ENCODE peak calls at places on chromosomes 7 and 10, in eight cellular contexts. One of them, this sample, is unnamed.

GRCh38 chr10:16941865-16942264 is 124.6 kb upstream of the RSU1 start:
- DNase-seq in fibroblast of pulmonary artery: no peak
- DNase-seq in choroid plexus epithelial cell: no peak
- DNase-seq in activated T-helper 1 cell treated with anti-CD3 and anti-CD28 coated beads, Interleukin-12 subunit alpha, Interleukin-12 subunit beta, Interleukin-2, Interleukin-4 antibody, amounts not matched to agents 30 ng/mL and 10 ng/mL and 1 ng/mL, durations not matched to agents 14 hours and 24 hours and 36 hours: no peak
- DNase-seq in tibial artery: no peak
- DNase-seq in activated naive CD4-positive, alpha-beta T cell treated with Interleukin-2 at 50 U/mL for 16 hours: no peak
- DNase-seq in activated T-cell treated with anti-CD3 and anti-CD28 coated beads for 1 hour: no peak
- DNase-seq in stimulated activated CD4-positive, alpha-beta T cell treated with anti-CD3 and anti-CD28 coated beads, Interleukin-15, amount 100 ng/mL, for 24 hours: no peak
- DNase-seq in this sample: no peak

GRCh38 chr10:89352039-89352597 is 24.3 kb downstream of the IFIT3 start:
- DNase-seq in fibroblast of pulmonary artery: peak; percentile 95
- DNase-seq in choroid plexus epithelial cell: peak; percentile 97
- DNase-seq in activated T-helper 1 cell treated with anti-CD3 and anti-CD28 coated beads, Interleukin-12 subunit alpha, Interleukin-12 subunit beta, Interleukin-2, Interleukin-4 antibody, amounts not matched to agents 30 ng/mL and 10 ng/mL and 1 ng/mL, durations not matched to agents 14 hours and 24 hours and 36 hours: no peak
- DNase-seq in tibial artery: peak; percentile 62
- DNase-seq in activated naive CD4-positive, alpha-beta T cell treated with Interleukin-2 at 50 U/mL for 16 hours: no peak
- DNase-seq in activated T-cell treated with anti-CD3 and anti-CD28 coated beads for 1 hour: no peak
- DNase-seq in stimulated activated CD4-positive, alpha-beta T cell treated with anti-CD3 and anti-CD28 coated beads, Interleukin-15, amount 100 ng/mL, for 24 hours: no peak
- DNase-seq in this sample: no peak

GRCh38 chr10:29691564-29692064 is 56.8 kb upstream of the SVIL start:
- DNase-seq in fibroblast of pulmonary artery: peak; percentile 71
- DNase-seq in choroid plexus epithelial cell: peak; percentile 62
- DNase-seq in activated T-helper 1 cell treated with anti-CD3 and anti-CD28 coated beads, Interleukin-12 subunit alpha, Interleukin-12 subunit beta, Interleukin-2, Interleukin-4 antibody, amounts not matched to agents 30 ng/mL and 10 ng/mL and 1 ng/mL, durations not matched to agents 14 hours and 24 hours and 36 hours: no peak
- DNase-seq in tibial artery: peak; percentile 59
- DNase-seq in activated naive CD4-positive, alpha-beta T cell treated with Interleukin-2 at 50 U/mL for 16 hours: no peak
- DNase-seq in activated T-cell treated with anti-CD3 and anti-CD28 coated beads for 1 hour: no peak
- DNase-seq in stimulated activated CD4-positive, alpha-beta T cell treated with anti-CD3 and anti-CD28 coated beads, Interleukin-15, amount 100 ng/mL, for 24 hours: no peak
- DNase-seq in this sample: no peak

GRCh38 chr10:85946713-85947326 is 419.8 kb downstream of the GRID1 start:
- DNase-seq in fibroblast of pulmonary artery: no peak
- DNase-seq in choroid plexus epithelial cell: no peak
- DNase-seq in activated T-helper 1 cell treated with anti-CD3 and anti-CD28 coated beads, Interleukin-12 subunit alpha, Interleukin-12 subunit beta, Interleukin-2, Interleukin-4 antibody, amounts not matched to agents 30 ng/mL and 10 ng/mL and 1 ng/mL, durations not matched to agents 14 hours and 24 hours and 36 hours: no peak
- DNase-seq in tibial artery: no peak
- DNase-seq in activated naive CD4-positive, alpha-beta T cell treated with Interleukin-2 at 50 U/mL for 16 hours: no peak
- DNase-seq in activated T-cell treated with anti-CD3 and anti-CD28 coated beads for 1 hour: no peak
- DNase-seq in stimulated activated CD4-positive, alpha-beta T cell treated with anti-CD3 and anti-CD28 coated beads, Interleukin-15, amount 100 ng/mL, for 24 hours: no peak
- DNase-seq in this sample: no peak

GRCh38 chr7:70133291-70133690 is 535.0 kb downstream of the AUTS2 start:
- DNase-seq in fibroblast of pulmonary artery: no peak
- DNase-seq in choroid plexus epithelial cell: no peak
- DNase-seq in activated T-helper 1 cell treated with anti-CD3 and anti-CD28 coated beads, Interleukin-12 subunit alpha, Interleukin-12 subunit beta, Interleukin-2, Interleukin-4 antibody, amounts not matched to agents 30 ng/mL and 10 ng/mL and 1 ng/mL, durations not matched to agents 14 hours and 24 hours and 36 hours: no peak
- DNase-seq in tibial artery: no peak
- DNase-seq in activated naive CD4-positive, alpha-beta T cell treated with Interleukin-2 at 50 U/mL for 16 hours: no peak
- DNase-seq in activated T-cell treated with anti-CD3 and anti-CD28 coated beads for 1 hour: no peak
- DNase-seq in stimulated activated CD4-positive, alpha-beta T cell treated with anti-CD3 and anti-CD28 coated beads, Interleukin-15, amount 100 ng/mL, for 24 hours: no peak
- DNase-seq in this sample: no peak

GRCh38 chr10:85548038-85548437 is 818.6 kb downstream of the GRID1 start:
- DNase-seq in fibroblast of pulmonary artery: peak; percentile 24
- DNase-seq in choroid plexus epithelial cell: peak; percentile 47
- DNase-seq in activated T-helper 1 cell treated with anti-CD3 and anti-CD28 coated beads, Interleukin-12 subunit alpha, Interleukin-12 subunit beta, Interleukin-2, Interleukin-4 antibody, amounts not matched to agents 30 ng/mL and 10 ng/mL and 1 ng/mL, durations not matched to agents 14 hours and 24 hours and 36 hours: no peak
- DNase-seq in tibial artery: no peak
- DNase-seq in activated naive CD4-positive, alpha-beta T cell treated with Interleukin-2 at 50 U/mL for 16 hours: peak; percentile 4
- DNase-seq in activated T-cell treated with anti-CD3 and anti-CD28 coated beads for 1 hour: no peak
- DNase-seq in stimulated activated CD4-positive, alpha-beta T cell treated with anti-CD3 and anti-CD28 coated beads, Interleukin-15, amount 100 ng/mL, for 24 hours: peak; percentile 17
- DNase-seq in this sample: no peak

GRCh38 chr10:17668435-17669184 is 24.7 kb downstream of the STAM start:
- DNase-seq in fibroblast of pulmonary artery: no peak
- DNase-seq in choroid plexus epithelial cell: no peak
- DNase-seq in activated T-helper 1 cell treated with anti-CD3 and anti-CD28 coated beads, Interleukin-12 subunit alpha, Interleukin-12 subunit beta, Interleukin-2, Interleukin-4 antibody, amounts not matched to agents 30 ng/mL and 10 ng/mL and 1 ng/mL, durations not matched to agents 14 hours and 24 hours and 36 hours: no peak
- DNase-seq in tibial artery: no peak
- DNase-seq in activated naive CD4-positive, alpha-beta T cell treated with Interleukin-2 at 50 U/mL for 16 hours: no peak
- DNase-seq in activated T-cell treated with anti-CD3 and anti-CD28 coated beads for 1 hour: no peak
- DNase-seq in stimulated activated CD4-positive, alpha-beta T cell treated with anti-CD3 and anti-CD28 coated beads, Interleukin-15, amount 100 ng/mL, for 24 hours: no peak
- DNase-seq in this sample: no peak

GRCh38 chr10:78777466-78778256 is 291.1 kb upstream of the ZMIZ1 start:
- DNase-seq in fibroblast of pulmonary artery: no peak
- DNase-seq in choroid plexus epithelial cell: peak; percentile 38
- DNase-seq in activated T-helper 1 cell treated with anti-CD3 and anti-CD28 coated beads, Interleukin-12 subunit alpha, Interleukin-12 subunit beta, Interleukin-2, Interleukin-4 antibody, amounts not matched to agents 30 ng/mL and 10 ng/mL and 1 ng/mL, durations not matched to agents 14 hours and 24 hours and 36 hours: no peak
- DNase-seq in tibial artery: peak; percentile 79
- DNase-seq in activated naive CD4-positive, alpha-beta T cell treated with Interleukin-2 at 50 U/mL for 16 hours: no peak
- DNase-seq in activated T-cell treated with anti-CD3 and anti-CD28 coated beads for 1 hour: no peak
- DNase-seq in stimulated activated CD4-positive, alpha-beta T cell treated with anti-CD3 and anti-CD28 coated beads, Interleukin-15, amount 100 ng/mL, for 24 hours: no peak
- DNase-seq in this sample: no peak